ENCODE peak calls at places on chromosomes 13 and 19, in nine cellular contexts. W, I, T, F, R, H, J, D and Z are unnamed samples.

GRCh38 chr19:45847661-45848060 is 15.3 kb downstream of the SYMPK start:
- DNase-seq in W (no peak), I (no peak), T (no peak), F (no peak), R (no peak), H (no peak), J (no peak), D (no peak), Z (no peak)

GRCh38 chr13:19601749-19602725 is 31.4 kb upstream of the MPHOSPH8 start:
- DNase-seq in W (no peak), I (peak), T (peak), F (peak), R (no peak), H (peak), J (no peak), D (peak), Z (peak)

GRCh38 chr19:2548966-2549365 is 73.0 kb downstream of the GADD45B start:
- DNase-seq in W (no peak), I (peak), T (no peak), F (no peak), R (no peak), H (no peak), J (no peak), D (no peak), Z (no peak)

GRCh38 chr13:113544071-113544891 is 40.3 kb upstream of the TFDP1 start:
- DNase-seq in W (no peak), I (peak), T (no peak), F (no peak), R (no peak), H (no peak), J (no peak), D (peak), Z (no peak)

GRCh38 chr19:53586277-53586691 is 45.5 kb upstream of the DPRX start:
- DNase-seq in W (no peak), I (no peak), T (no peak), F (peak), R (no peak), H (no peak), J (no peak), D (no peak), Z (no peak)

GRCh38 chr19:32357720-32358119 is 12.3 kb downstream of the ZNF507 start:
- DNase-seq in W (no peak), I (no peak), T (no peak), F (peak), R (no peak), H (no peak), J (no peak), D (no peak), Z (no peak)

GRCh38 chr13:94673841-94674240 is 38.5 kb downstream of the SOX21 start:
- DNase-seq in W (no peak), I (no peak), T (peak), F (peak), R (no peak), H (no peak), J (no peak), D (no peak), Z (no peak)

GRCh38 chr19:54551293-54551692 is 22.3 kb upstream of the LILRA2 start:
- DNase-seq in W (no peak), I (no peak), T (no peak), F (no peak), R (no peak), H (no peak), J (no peak), D (no peak), Z (no peak)

GRCh38 chr19:4844348-4845179 is 13.1 kb upstream of the TICAM1 start:
- DNase-seq in W (no peak), I (no peak), T (no peak), F (no peak), R (peak), H (peak), J (no peak), D (no peak), Z (no peak)

GRCh38 chr19:34832581-34833112 is 59.6 kb upstream of the ZNF599 start:
- DNase-seq in W (no peak), I (no peak), T (no peak), F (no peak), R (no peak), H (no peak), J (no peak), D (no peak), Z (no peak)

GRCh38 chr19:54017266-54017665 is 25.8 kb downstream of the CACNG6 start:
- DNase-seq in W (no peak), I (no peak), T (peak), F (peak), R (no peak), H (peak), J (no peak), D (no peak), Z (no peak)

GRCh38 chr19:56080669-56081401 is 40.3 kb downstream of the ZNF787 start:
- DNase-seq in W (peak), I (peak), T (peak), F (peak), R (peak), H (peak), J (peak), D (peak), Z (peak)

GRCh38 chr13:21583496-21583895 is 20.5 kb downstream of the MICU2 start:
- DNase-seq in W (no peak), I (no peak), T (no peak), F (no peak), R (no peak), H (peak), J (no peak), D (no peak), Z (no peak)

GRCh38 chr19:5244351-5244750 is 96.3 kb downstream of the PTPRS start:
- DNase-seq in W (no peak), I (no peak), T (no peak), F (no peak), R (no peak), H (no peak), J (no peak), D (no peak), Z (no peak)

GRCh38 chr19:12166596-12166995 is 3.7 kb downstream of the ZNF136 start:
- DNase-seq in W (no peak), I (no peak), T (no peak), F (no peak), R (no peak), H (peak), J (no peak), D (no peak), Z (no peak)

GRCh38 chr19:55086730-55087541 is 11.3 kb downstream of the EPS8L1 start:
- DNase-seq in W (peak), I (peak), T (peak), F (no peak), R (peak), H (peak), J (peak), D (peak), Z (peak)

GRCh38 chr13:93227280-93227905 is 786 bp downstream of the GPC6 start:
- DNase-seq in W (no peak), I (no peak), T (peak), F (peak), R (no peak), H (peak), J (no peak), D (peak), Z (no peak)

GRCh38 chr19:42233638-42234292 is 8.6 kb downstream of the GSK3A start:
- DNase-seq in W (no peak), I (no peak), T (no peak), F (no peak), R (no peak), H (no peak), J (no peak), D (no peak), Z (no peak)

DNA sequence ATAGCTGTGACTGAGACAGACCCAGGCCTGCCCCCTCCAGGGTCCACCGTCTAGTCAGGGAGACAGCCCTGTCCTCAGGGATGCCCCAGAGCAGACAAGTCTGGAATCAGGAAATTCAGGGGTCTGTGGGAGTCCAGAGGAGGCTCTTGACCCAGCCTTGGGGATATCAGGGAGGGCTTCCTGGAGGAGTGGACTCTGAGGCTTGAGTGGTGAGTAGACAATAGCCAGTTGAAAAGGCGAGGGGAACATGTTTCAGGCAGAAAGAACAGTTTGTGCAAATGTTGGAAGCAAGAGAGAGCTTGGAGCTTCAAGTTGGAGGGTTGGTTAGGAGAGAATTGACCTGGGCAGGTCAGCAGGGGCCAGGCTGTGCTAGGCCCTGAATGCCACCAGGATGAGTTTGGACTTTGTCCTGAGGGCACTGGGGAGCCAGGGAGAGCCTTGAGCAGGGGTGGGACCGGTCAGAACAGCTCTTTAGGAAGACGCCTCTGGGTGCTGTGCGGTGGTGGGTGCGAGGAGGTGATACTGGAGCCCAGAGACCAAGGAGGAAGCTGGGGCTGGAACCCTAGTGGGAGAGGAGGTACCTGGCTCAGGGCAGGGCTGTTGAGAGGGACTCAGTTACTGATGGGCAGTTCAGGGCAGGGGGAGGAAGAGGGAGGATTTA is 2.7 kb downstream of the CCDC9 start:
- DNase-seq in W (no peak), I (no peak), T (no peak), F (no peak), R (no peak), H (no peak), J (no peak), D (no peak), Z (no peak)
- TF ChIP-seq CTCF in W (no peak), I (no peak), T (no peak), F (no peak), R (no peak), H (no peak), J (no peak), D (no peak), Z (no peak)

DNA sequence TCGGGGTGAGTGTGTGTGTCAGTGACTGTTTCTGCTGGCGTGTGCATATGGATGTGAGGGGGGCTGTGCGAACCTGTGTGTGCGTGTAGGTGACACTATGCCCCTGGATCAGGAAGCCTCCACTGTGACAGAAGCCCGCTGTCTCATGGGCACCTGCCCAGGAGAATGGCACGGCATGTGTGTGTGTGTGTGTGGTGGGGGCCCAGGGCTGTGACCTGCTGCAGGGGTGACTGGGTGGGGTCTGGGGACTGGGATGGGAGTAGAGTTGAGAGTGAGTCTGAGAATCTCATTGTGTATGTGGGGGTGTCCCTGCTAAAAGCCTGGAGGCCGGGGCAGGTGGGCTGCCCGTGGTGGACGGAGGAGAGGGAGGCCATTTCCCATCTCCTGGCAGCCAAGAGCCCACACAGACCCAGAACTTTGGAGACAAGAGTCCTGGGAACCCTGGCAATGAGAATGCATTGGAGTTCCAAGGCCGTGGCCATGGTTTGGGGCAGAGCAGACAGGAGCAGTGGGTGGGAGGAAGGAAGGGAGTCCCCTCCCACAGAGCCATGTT is 6.4 kb upstream of the TPM4 start:
- DNase-seq in W (no peak), I (peak), T (peak), F (peak), R (no peak), H (no peak), J (no peak), D (no peak), Z (no peak)
- H3K4me3 ChIP-seq in W (peak), I (peak), T (peak), F (peak), R (no peak), H (no peak), J (peak), D (peak), Z (no peak)

GRCh38 chr13:80235559-80236296 is 105.2 kb downstream of the SPRY2 start:
- DNase-seq in W (no peak), I (no peak), T (peak), F (peak), R (no peak), H (no peak), J (no peak), D (no peak), Z (peak)

GRCh38 chr13:80237646-80238045 is 103.3 kb downstream of the SPRY2 start:
- DNase-seq in W (no peak), I (no peak), T (no peak), F (no peak), R (no peak), H (peak), J (no peak), D (no peak), Z (no peak)

GRCh38 chr13:80239571-80240255 is 101.2 kb downstream of the SPRY2 start:
- DNase-seq in W (no peak), I (no peak), T (peak), F (peak), R (no peak), H (peak), J (no peak), D (no peak), Z (no peak)

GRCh38 chr13:80242728-80243427 is 98.0 kb downstream of the SPRY2 start:
- DNase-seq in W (no peak), I (no peak), T (no peak), F (no peak), R (no peak), H (no peak), J (no peak), D (no peak), Z (no peak)

DNA sequence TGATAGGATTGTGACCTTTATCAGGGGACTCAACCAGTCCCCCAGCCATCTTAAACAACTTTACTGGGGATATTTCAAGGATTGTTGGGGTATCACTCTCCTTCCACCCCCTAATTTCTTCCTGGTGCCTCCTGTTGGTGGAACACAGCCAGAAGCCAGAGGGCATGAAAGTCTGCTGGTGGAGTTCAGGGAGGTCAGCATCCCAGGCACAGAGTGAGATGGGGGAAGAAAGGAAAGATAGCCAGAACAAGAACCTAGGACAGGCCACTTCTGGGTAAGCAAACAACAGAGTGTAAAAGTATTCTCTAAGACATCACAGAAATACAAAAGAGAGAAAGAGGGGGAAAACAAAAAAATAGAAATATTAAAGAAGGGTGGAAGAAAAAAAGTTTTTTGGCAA is 101.8 kb downstream of the SPRY2 start:
- DNase-seq in W (no peak), I (no peak), T (no peak), F (no peak), R (no peak), H (no peak), J (no peak), D (no peak), Z (no peak)
- TF ChIP-seq CTCF in W (no peak), I (no peak), T (no peak), F (no peak), R (no peak), H (no peak), J (no peak), D (no peak), Z (no peak)

GRCh38 chr13:42284068-42284467 is 12.1 kb downstream of the AKAP11 start:
- DNase-seq in W (no peak), I (no peak), T (no peak), F (no peak), R (no peak), H (no peak), J (no peak), D (no peak), Z (no peak)
- H3K4me3 ChIP-seq in W (no peak), I (no peak), T (no peak), F (no peak), R (no peak), H (no peak), J (no peak), D (no peak), Z (no peak)